ENCODE peak calls at places on chromosome 9, in seven cellular contexts. One of them, this sample, is unnamed.
A peak's percentile ranks its signal among the peaks of the same experiment; 100 is the strongest.

GRCh38 chr9:27749838-27750237 is 176.6 kb upstream of the C9orf72 start:
- DNase-seq in HCT116: no peak
- DNase-seq in GM12878: no peak
- DNase-seq in Panc1: no peak
- DNase-seq in SK-N-SH: no peak
- DNase-seq in HepG2: no peak
- DNase-seq in K562: no peak
- DNase-seq in this sample: peak; percentile 69

GRCh38 chr9:118568704-118569103 is 800.5 kb downstream of the BRINP1 start:
- DNase-seq in HCT116: no peak
- DNase-seq in GM12878: no peak
- DNase-seq in Panc1: no peak
- DNase-seq in SK-N-SH: no peak
- DNase-seq in HepG2: no peak
- DNase-seq in K562: no peak
- DNase-seq in this sample: no peak

GRCh38 chr9:88753691-88754367 is 218.9 kb downstream of the NXNL2 start:
- DNase-seq in HCT116: no peak
- DNase-seq in GM12878: no peak
- DNase-seq in Panc1: no peak
- DNase-seq in SK-N-SH: peak; percentile 82
- DNase-seq in HepG2: no peak
- DNase-seq in K562: no peak
- DNase-seq in this sample: no peak

GRCh38 chr9:93191354-93191660 is 7.4 kb downstream of the WNK2 start:
- DNase-seq in HCT116: no peak
- DNase-seq in GM12878: no peak
- DNase-seq in Panc1: no peak
- DNase-seq in SK-N-SH: no peak
- DNase-seq in HepG2: no peak
- DNase-seq in K562: no peak
- DNase-seq in this sample: no peak

GRCh38 chr9:114484854-114485443 is 20.3 kb downstream of the WHRN start:
- DNase-seq in HCT116: peak; percentile 73
- DNase-seq in GM12878: peak; percentile 80
- DNase-seq in Panc1: no peak
- DNase-seq in SK-N-SH: no peak
- DNase-seq in HepG2: no peak
- DNase-seq in K562: peak; percentile 67
- DNase-seq in this sample: no peak

GRCh38 chr9:8412327-8412726 is 612.7 kb upstream of the DMAC1 start:
- DNase-seq in HCT116: no peak
- DNase-seq in GM12878: no peak
- DNase-seq in Panc1: no peak
- DNase-seq in SK-N-SH: no peak
- DNase-seq in HepG2: no peak
- DNase-seq in K562: no peak
- DNase-seq in this sample: no peak

GRCh38 chr9:70117835-70118319 is 74.2 kb downstream of the MAMDC2 start:
- DNase-seq in HCT116: no peak
- DNase-seq in GM12878: no peak
- DNase-seq in Panc1: no peak
- DNase-seq in SK-N-SH: no peak
- DNase-seq in HepG2: peak; percentile 29
- DNase-seq in K562: no peak
- DNase-seq in this sample: no peak

GRCh38 chr9:10095208-10095607 is 517.6 kb downstream of the PTPRD start:
- DNase-seq in HCT116: no peak
- DNase-seq in GM12878: no peak
- DNase-seq in Panc1: no peak
- DNase-seq in SK-N-SH: no peak
- DNase-seq in HepG2: no peak
- DNase-seq in K562: no peak
- DNase-seq in this sample: no peak

GRCh38 chr9:109182940-109183798 is 16.1 kb upstream of the FRRS1L start:
- DNase-seq in HCT116: peak; percentile 47
- DNase-seq in GM12878: no peak
- DNase-seq in Panc1: no peak
- DNase-seq in SK-N-SH: peak; percentile 62
- DNase-seq in HepG2: peak; percentile 81
- DNase-seq in K562: peak; percentile 47
- DNase-seq in this sample: peak; percentile 58

GRCh38 chr9:87226896-87227295 is 270.8 kb upstream of the DAPK1 start:
- DNase-seq in HCT116: no peak
- DNase-seq in GM12878: no peak
- DNase-seq in Panc1: no peak
- DNase-seq in SK-N-SH: no peak
- DNase-seq in HepG2: no peak
- DNase-seq in K562: no peak
- DNase-seq in this sample: no peak

DNA sequence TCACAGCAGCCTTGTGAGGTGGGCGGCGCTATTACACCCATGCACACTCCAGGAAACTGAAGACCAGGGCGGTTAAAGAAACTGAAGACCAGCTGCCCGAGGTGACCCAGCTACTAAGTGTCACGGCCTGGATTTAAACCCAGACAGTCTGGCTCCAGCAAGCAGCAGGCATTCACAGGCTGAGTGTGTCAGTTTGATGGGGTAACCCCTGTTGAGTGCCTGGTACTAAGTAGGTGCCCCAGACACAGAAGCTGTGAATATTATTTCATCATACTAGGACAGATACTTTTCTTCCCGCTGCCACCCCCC is 7.3 kb downstream of the ENG start:
- DNase-seq in HCT116: no peak
- DNase-seq in GM12878: no peak
- DNase-seq in Panc1: no peak
- DNase-seq in SK-N-SH: no peak
- DNase-seq in HepG2: no peak
- DNase-seq in K562: no peak
- DNase-seq in this sample: no peak
- TF ChIP-seq SIN3A in HCT116: no peak
- TF ChIP-seq SIN3A in GM12878: no peak
- TF ChIP-seq SIN3A in Panc1: no peak
- TF ChIP-seq SIN3A in SK-N-SH: no peak
- TF ChIP-seq SIN3A in HepG2: no peak
- TF ChIP-seq SIN3A in K562: no peak
- TF ChIP-seq SIN3A in this sample: no peak

DNA sequence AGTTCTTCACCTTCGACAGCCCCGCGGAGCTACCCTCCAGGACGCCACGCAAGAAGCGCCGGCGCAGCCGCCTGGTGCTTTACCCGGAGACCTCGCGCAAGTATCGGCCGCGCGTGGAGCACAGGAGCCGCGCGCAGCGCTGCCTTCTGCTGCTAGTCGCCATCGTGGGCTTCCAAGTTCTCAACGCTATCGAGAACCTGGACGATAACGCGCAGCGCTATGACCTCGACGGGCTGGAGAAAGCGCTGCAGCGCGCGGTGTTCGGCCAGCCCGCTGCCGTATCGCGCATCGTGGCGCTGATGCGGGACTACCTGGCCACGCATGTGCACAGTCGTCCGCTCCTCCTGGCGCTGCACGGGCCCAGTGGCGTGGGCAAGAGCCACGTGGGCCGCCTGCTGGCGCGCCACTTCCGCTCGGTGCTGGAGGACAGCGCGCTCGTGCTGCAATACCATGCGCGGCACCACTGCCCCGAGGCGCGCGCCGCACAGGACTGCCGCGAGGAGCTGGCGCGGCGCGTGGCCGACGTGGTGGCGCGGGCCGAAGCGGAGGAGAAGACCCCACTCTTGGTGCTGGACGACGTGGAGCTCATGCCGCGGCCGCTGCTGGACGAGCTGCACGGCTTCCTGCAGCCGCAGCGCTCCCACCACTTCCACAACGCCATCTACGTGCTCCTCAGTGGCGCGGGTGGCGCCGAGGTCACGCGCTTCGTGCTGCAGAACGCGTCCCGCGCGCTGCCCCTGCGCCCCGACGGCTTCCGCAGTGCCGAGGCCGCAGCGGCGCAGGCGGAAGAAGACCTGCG is 1.6 kb downstream of the TOR4A start:
- DNase-seq in HCT116: no peak
- DNase-seq in GM12878: no peak
- DNase-seq in Panc1: no peak
- DNase-seq in SK-N-SH: peak; percentile 19
- DNase-seq in HepG2: no peak
- DNase-seq in K562: no peak
- DNase-seq in this sample: no peak
- TF ChIP-seq SIN3A in HCT116: no peak
- TF ChIP-seq SIN3A in GM12878: no peak
- TF ChIP-seq SIN3A in Panc1: no peak
- TF ChIP-seq SIN3A in SK-N-SH: no peak
- TF ChIP-seq SIN3A in HepG2: no peak
- TF ChIP-seq SIN3A in K562: no peak
- TF ChIP-seq SIN3A in this sample: no peak

DNA sequence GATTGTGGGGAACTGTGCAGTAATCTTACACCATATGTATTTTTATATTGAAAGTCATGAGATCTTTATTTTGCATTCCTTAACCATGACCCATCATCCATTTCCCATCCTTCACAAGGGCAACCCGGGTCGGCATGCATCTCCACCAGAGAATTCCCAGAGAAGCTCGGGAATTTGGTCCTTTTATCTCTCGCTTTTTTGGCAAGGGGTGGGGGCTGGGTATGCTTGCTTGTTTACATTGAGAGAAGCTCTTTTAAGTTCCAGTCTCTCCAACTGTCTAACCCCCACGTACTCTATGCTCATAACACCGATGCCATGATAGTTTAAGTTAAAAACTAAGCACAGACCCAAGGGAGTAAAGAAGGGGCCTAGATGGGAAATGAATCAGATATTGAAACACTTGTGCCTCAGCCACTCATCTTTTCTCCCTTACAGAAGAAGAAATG is 109.9 kb upstream of the NFIB start:
- DNase-seq in HCT116: no peak
- DNase-seq in GM12878: no peak
- DNase-seq in Panc1: no peak
- DNase-seq in SK-N-SH: no peak
- DNase-seq in HepG2: no peak
- DNase-seq in K562: no peak
- DNase-seq in this sample: no peak
- TF ChIP-seq SIN3A in HCT116: no peak
- TF ChIP-seq SIN3A in GM12878: no peak
- TF ChIP-seq SIN3A in Panc1: no peak
- TF ChIP-seq SIN3A in SK-N-SH: no peak
- TF ChIP-seq SIN3A in HepG2: no peak
- TF ChIP-seq SIN3A in K562: no peak
- TF ChIP-seq SIN3A in this sample: no peak

GRCh38 chr9:6413365-6414263 is 615 bp downstream of the UHRF2 start:
- DNase-seq in HCT116: no peak
- DNase-seq in GM12878: no peak
- DNase-seq in Panc1: no peak
- DNase-seq in SK-N-SH: peak; percentile 77
- DNase-seq in HepG2: no peak
- DNase-seq in K562: peak; percentile 27
- DNase-seq in this sample: peak; percentile 67
- TF ChIP-seq SIN3A in HCT116: no peak
- TF ChIP-seq SIN3A in GM12878: no peak
- TF ChIP-seq SIN3A in Panc1: no peak
- TF ChIP-seq SIN3A in SK-N-SH: no peak
- TF ChIP-seq SIN3A in HepG2: peak; percentile 28
- TF ChIP-seq SIN3A in K562: no peak
- TF ChIP-seq SIN3A in this sample: peak; percentile 61

DNA sequence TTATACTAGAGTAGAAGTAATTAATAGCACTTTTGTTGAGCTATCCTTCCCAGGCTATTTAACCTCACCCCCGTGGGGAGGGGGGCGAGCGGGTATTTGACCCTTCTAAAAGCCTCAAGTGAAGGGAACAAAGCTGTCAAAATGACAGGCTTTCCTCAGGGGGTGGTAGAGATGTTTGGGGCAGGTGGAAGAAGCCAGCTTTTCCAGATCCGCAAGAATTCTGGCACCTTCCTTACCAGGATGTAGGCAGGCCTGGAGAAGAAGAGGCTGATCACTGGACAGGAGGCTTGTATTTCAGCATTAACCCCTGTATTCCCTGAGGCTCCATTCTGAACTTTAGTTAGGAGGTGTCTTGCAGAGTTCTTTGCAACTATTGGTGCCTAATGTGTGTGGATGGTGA is 26.2 kb upstream of the MLANA start:
- DNase-seq in HCT116: no peak
- DNase-seq in GM12878: no peak
- DNase-seq in Panc1: no peak
- DNase-seq in SK-N-SH: no peak
- DNase-seq in HepG2: no peak
- DNase-seq in K562: no peak
- DNase-seq in this sample: no peak
- TF ChIP-seq SIN3A in HCT116: no peak
- TF ChIP-seq SIN3A in GM12878: no peak
- TF ChIP-seq SIN3A in Panc1: no peak
- TF ChIP-seq SIN3A in SK-N-SH: no peak
- TF ChIP-seq SIN3A in HepG2: no peak
- TF ChIP-seq SIN3A in K562: no peak
- TF ChIP-seq SIN3A in this sample: no peak

GRCh38 chr9:133140174-133140505 is 19.1 kb upstream of the RALGDS start:
- DNase-seq in HCT116: no peak
- DNase-seq in GM12878: no peak
- DNase-seq in Panc1: no peak
- DNase-seq in SK-N-SH: no peak
- DNase-seq in HepG2: no peak
- DNase-seq in K562: no peak
- DNase-seq in this sample: no peak
- TF ChIP-seq SIN3A in HCT116: no peak
- TF ChIP-seq SIN3A in GM12878: no peak
- TF ChIP-seq SIN3A in Panc1: no peak
- TF ChIP-seq SIN3A in SK-N-SH: no peak
- TF ChIP-seq SIN3A in HepG2: no peak
- TF ChIP-seq SIN3A in K562: no peak
- TF ChIP-seq SIN3A in this sample: no peak

DNA sequence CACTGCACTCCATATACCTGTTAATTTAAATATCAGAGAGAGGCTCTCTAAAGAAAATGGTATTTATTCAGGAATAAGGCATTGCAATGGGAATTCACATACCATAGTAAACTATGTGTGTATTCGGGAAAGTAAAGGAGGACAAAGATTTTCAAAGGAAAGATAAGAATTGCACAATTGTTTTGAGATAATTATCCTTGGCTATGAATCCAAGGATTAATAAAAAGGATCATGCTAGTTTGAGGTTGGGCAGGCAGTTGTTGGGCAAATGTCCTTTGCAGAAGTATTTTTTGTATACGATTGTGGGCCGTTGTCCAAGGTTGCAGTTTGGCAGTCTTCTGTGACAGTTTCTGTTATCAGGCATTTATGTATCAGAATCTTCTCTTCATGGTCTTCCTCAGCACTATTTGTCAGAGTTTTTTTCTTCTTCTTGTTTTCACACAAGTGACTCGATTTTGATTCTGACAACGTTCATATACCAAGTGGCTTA is 10.6 kb upstream of the UBAP2 start:
- DNase-seq in HCT116: no peak
- DNase-seq in GM12878: no peak
- DNase-seq in Panc1: no peak
- DNase-seq in SK-N-SH: no peak
- DNase-seq in HepG2: no peak
- DNase-seq in K562: no peak
- DNase-seq in this sample: no peak
- TF ChIP-seq SIN3A in HCT116: no peak
- TF ChIP-seq SIN3A in GM12878: no peak
- TF ChIP-seq SIN3A in Panc1: no peak
- TF ChIP-seq SIN3A in SK-N-SH: no peak
- TF ChIP-seq SIN3A in HepG2: no peak
- TF ChIP-seq SIN3A in K562: no peak
- TF ChIP-seq SIN3A in this sample: no peak

This sample was measured in H1.